ENCODE peak calls at places on chromosome 18, in six cellular contexts. C is body of pancreas, K is prostate gland, L is heart left ventricle, I is ovary, U is uterus. S is an unnamed sample.

GRCh38 chr18:56726906-56727305 is 75.7 kb downstream of the WDR7 start:
- DNase-seq in C (no peak), K (no peak), L (no peak), I (no peak), U (no peak), S (no peak)

GRCh38 chr18:316391-316790 is 48.5 kb upstream of the THOC1 start:
- DNase-seq in C (no peak), K (no peak), L (no peak), I (no peak), U (no peak), S (no peak)

GRCh38 chr18:8631265-8631664 is 22.0 kb downstream of the RAB12 start:
- DNase-seq in C (no peak), K (no peak), L (no peak), I (no peak), U (no peak), S (no peak)

GRCh38 chr18:55856191-55856590 is 268.2 kb upstream of the TCF4 start:
- DNase-seq in C (no peak), K (peak; percentile 63), L (no peak), I (no peak), U (no peak), S (no peak)

GRCh38 chr18:46343940-46344372 is 239.8 kb downstream of the HAUS1 start:
- DNase-seq in C (peak; percentile 13), K (peak; percentile 37), L (peak; percentile 72), I (no peak), U (no peak), S (no peak)

GRCh38 chr18:58805482-58806187 is 59.0 kb upstream of the ZNF532 start:
- DNase-seq in C (no peak), K (peak; percentile 38), L (no peak), I (no peak), U (no peak), S (no peak)

GRCh38 chr18:31093880-31094279 is 8.3 kb downstream of the DSC2 start:
- DNase-seq in C (no peak), K (no peak), L (no peak), I (no peak), U (no peak), S (no peak)

GRCh38 chr18:79871481-79872091 is 73.8 kb downstream of the KCNG2 start:
- DNase-seq in C (no peak), K (no peak), L (no peak), I (peak; percentile 6), U (no peak), S (no peak)

GRCh38 chr18:28201056-28201455 is 24.1 kb upstream of the CDH2 start:
- DNase-seq in C (no peak), K (no peak), L (no peak), I (no peak), U (no peak), S (no peak)

GRCh38 chr18:77522031-77522675 is 272.5 kb downstream of the GALR1 start:
- DNase-seq in C (no peak), K (no peak), L (no peak), I (no peak), U (no peak), S (no peak)

GRCh38 chr18:155688-156087 is 2.7 kb upstream of the USP14 start:
- DNase-seq in C (no peak), K (no peak), L (no peak), I (no peak), U (no peak), S (no peak)

GRCh38 chr18:70036771-70037452 is 89.2 kb upstream of the CD226 start:
- DNase-seq in C (no peak), K (no peak), L (no peak), I (no peak), U (no peak), S (peak; percentile 92)
- TF ChIP-seq POLR2A in C (no peak), K (no peak), L (no peak), I (no peak), U (no peak), S (no peak)

GRCh38 chr18:78664851-78665250 is 314.8 kb upstream of the SALL3 start:
- DNase-seq in C (no peak), K (no peak), L (no peak), I (no peak), U (no peak), S (no peak)
- TF ChIP-seq POLR2A in C (no peak), K (no peak), L (no peak), I (no peak), U (no peak), S (no peak)

GRCh38 chr18:13618760-13619438 is 107.5 kb downstream of the FAM210A start:
- DNase-seq in C (no peak), K (no peak), L (no peak), I (no peak), U (no peak), S (no peak)

GRCh38 chr18:13620818-13621445 is 105.4 kb downstream of the FAM210A start:
- DNase-seq in C (no peak), K (no peak), L (no peak), I (no peak), U (no peak), S (no peak)

GRCh38 chr18:13621446-13621849 is 104.9 kb downstream of the FAM210A start:
- DNase-seq in C (no peak), K (no peak), L (no peak), I (no peak), U (no peak), S (no peak)

GRCh38 chr18:13619505-13620205 is 106.7 kb downstream of the FAM210A start:
- DNase-seq in C (no peak), K (no peak), L (no peak), I (no peak), U (no peak), S (no peak)

DNA sequence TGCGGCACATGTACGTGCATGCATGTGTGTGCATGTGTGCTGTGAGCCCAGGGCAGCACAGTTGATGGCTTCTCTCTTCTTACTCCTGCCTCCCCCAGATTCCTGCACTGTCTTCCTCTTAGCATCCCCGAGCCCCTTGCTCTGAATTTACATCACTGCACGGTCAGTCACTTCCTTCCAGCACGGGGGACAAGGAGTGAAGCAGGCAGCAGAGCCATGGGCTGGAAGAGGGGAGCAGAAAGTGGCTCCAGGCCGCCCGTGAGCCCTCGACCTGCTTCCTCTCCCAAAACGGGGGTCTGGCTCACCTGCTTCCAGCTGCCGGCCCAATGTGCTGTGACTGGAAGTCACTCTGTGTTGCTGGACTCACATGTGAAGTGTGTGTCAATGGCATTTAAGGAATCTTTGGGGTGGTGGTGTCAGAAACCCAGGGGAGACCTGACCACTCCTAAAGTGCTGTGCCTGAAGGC is 106.1 kb downstream of the FAM210A start:
- DNase-seq in C (no peak), K (no peak), L (no peak), I (no peak), U (no peak), S (no peak)
- TF ChIP-seq POLR2A in C (no peak), K (no peak), L (no peak), I (no peak), U (no peak), S (no peak)

GRCh38 chr18:2970762-2971659 is 41.9 kb downstream of the LPIN2 start:
- DNase-seq in C (no peak), K (no peak), L (no peak), I (no peak), U (no peak), S (peak; percentile 50)
- TF ChIP-seq POLR2A in C (no peak), K (no peak), L (no peak), I (no peak), U (peak; percentile 32), S (no peak)

GRCh38 chr18:74550886-74551285 is 16.6 kb downstream of the CNDP1 start:
- DNase-seq in C (no peak), K (no peak), L (no peak), I (no peak), U (no peak), S (no peak)
- TF ChIP-seq POLR2A in C (no peak), K (no peak), L (no peak), I (no peak), U (no peak), S (no peak)

S was measured in erythroblast.